ENCODE peak calls at places on chromosomes 16 and 17, in five cellular contexts. Z is tibial nerve, X is left ventricle myocardium inferior, M is stomach, J is cardiac muscle cell. C is an unnamed sample. For H3K27me3, the result is how much of the 10 kb centered on the place peaks cover.

GRCh38 chr17:72125226-72125651 is 4.4 kb downstream of the SOX9 start:
- DNase-seq in X (no peak), M (no peak), J (peak), Z (no peak), C (no peak)

GRCh38 chr16:56115817-56116576 is 75.3 kb upstream of the GNAO1 start:
- DNase-seq in M (no peak), Z (no peak), X (no peak), J (no peak), C (no peak)

GRCh38 chr16:10097273-10097672 is 85.0 kb downstream of the GRIN2A start:
- DNase-seq in J (no peak), M (no peak), Z (no peak), X (no peak), C (no peak)

GRCh38 chr16:81850197-81850944 is 71.3 kb downstream of the PLCG2 start:
- DNase-seq in Z (no peak), X (no peak), J (no peak), M (no peak), C (no peak)

GRCh38 chr16:12262454-12263180 is 286.1 kb downstream of the SNX29 start:
- DNase-seq in J (no peak), X (no peak), M (peak), Z (no peak), C (no peak)

GRCh38 chr16:14148569-14148968 is 77.5 kb downstream of the MRTFB start:
- DNase-seq in Z (no peak), X (no peak), M (no peak), J (no peak), C (no peak)

GRCh38 chr16:84819644-84820304 is at the start of gene CRISPLD2:
- DNase-seq in X (peak), J (peak), Z (peak), M (peak), C (peak)

GRCh38 chr16:86710602-86710950 is 132.2 kb downstream of the FOXL1 start:
- DNase-seq in X (no peak), M (no peak), Z (no peak), J (no peak), C (no peak)

GRCh38 chr17:76204277-76204676 is 36.0 kb downstream of the RNF157 start:
- DNase-seq in J (no peak), Z (no peak), X (no peak), M (no peak), C (no peak)

GRCh38 chr17:27461192-27461859 is 5.1 kb downstream of the KSR1 start:
- DNase-seq in M (no peak), J (peak), Z (no peak), X (no peak), C (no peak)

GRCh38 chr17:48550313-48551205 is 5.7 kb upstream of the HOXB2 start:
- DNase-seq in M (no peak), Z (no peak), X (no peak), J (no peak), C (no peak)

GRCh38 chr17:61398721-61399130 is 917 bp upstream of the TBX2 start:
- DNase-seq in Z (no peak), J (no peak), X (no peak), M (no peak), C (no peak)

GRCh38 chr17:55086635-55087058 is 118.1 kb downstream of the STXBP4 start:
- DNase-seq in Z (no peak), M (no peak), J (no peak), X (no peak), C (no peak)

GRCh38 chr17:29451338-29451737 is 61.2 kb downstream of the TAOK1 start:
- DNase-seq in M (no peak), Z (no peak), J (no peak), X (no peak), C (no peak)

GRCh38 chr17:49528966-49529365 is 33.9 kb downstream of the NGFR start:
- DNase-seq in M (no peak), J (no peak), Z (no peak), X (no peak), C (no peak)

GRCh38 chr16:6446370-6446769 is 886.3 kb upstream of the RBFOX1 start:
- DNase-seq in X (no peak), J (no peak), Z (no peak), M (no peak), C (no peak)

GRCh38 chr17:7716901-7717755 is at the start of gene DNAH2:
- DNase-seq in X (peak), Z (peak), J (peak), M (peak), C (peak)

GRCh38 chr17:4901648-4902344 is 1.1 kb downstream of the CHRNE start:
- DNase-seq in J (no peak), M (no peak), X (peak), Z (peak), C (no peak)

GRCh38 chr16:89345663-89346150 is 128.2 kb downstream of the ZNF778 start:
- DNase-seq in J (no peak), X (no peak), M (peak), Z (no peak), C (no peak)

GRCh38 chr16:84732674-84733352 is 33.0 kb downstream of the USP10 start:
- DNase-seq in X (no peak), Z (no peak), M (no peak), J (no peak), C (no peak)

GRCh38 chr17:53749178-53749577 is 73.5 kb upstream of the KIF2B start:
- DNase-seq in M (no peak), X (no peak), Z (no peak), J (peak), C (no peak)

GRCh38 chr17:28968269-28968913 is 17.1 kb upstream of the PHF12 start:
- DNase-seq in M (no peak), X (no peak), Z (no peak), J (peak), C (no peak)

GRCh38 chr16:86931410-86931941 is 353.1 kb downstream of the FOXL1 start:
- DNase-seq in X (peak), J (peak), M (no peak), Z (peak), C (no peak)

GRCh38 chr17:50689956-50690886 is 17.5 kb downstream of the ANKRD40 start:
- DNase-seq in Z (no peak), X (no peak), M (no peak), J (no peak), C (no peak)

GRCh38 chr16:81554993-81555392 is 110.4 kb downstream of the CMIP start:
- DNase-seq in X (no peak), M (no peak), J (no peak), Z (no peak), C (no peak)

GRCh38 chr16:630815-631405 is at the start of gene WFIKKN1:
- DNase-seq in J (peak), Z (no peak), M (peak), X (no peak), C (no peak)

GRCh38 chr16:65833171-65833871 is 533.2 kb upstream of the CDH5 start:
- DNase-seq in M (no peak), J (no peak), X (no peak), Z (peak), C (peak)

GRCh38 chr16:10883004-10883403 is 6.0 kb downstream of the CIITA start:
- DNase-seq in X (no peak), J (no peak), Z (no peak), M (peak), C (no peak)

GRCh38 chr17:42830971-42831370 is 2.2 kb upstream of the PSME3 start:
- DNase-seq in M (no peak), X (no peak), Z (no peak), J (no peak), C (no peak)

GRCh38 chr17:48121921-48122650 is 14.5 kb downstream of the SNX11 start:
- DNase-seq in M (no peak), Z (no peak), J (no peak), X (no peak), C (no peak)

GRCh38 chr17:72440961-72441360 is 320.1 kb downstream of the SOX9 start:
- DNase-seq in Z (no peak), J (no peak), X (no peak), M (no peak), C (no peak)

GRCh38 chr16:85800321-85800669 is 800 bp downstream of the COX4I1 start:
- DNase-seq in J (peak), X (no peak), M (no peak), Z (no peak), C (no peak)

GRCh38 chr17:80845121-80845862 is 146.3 kb upstream of the CHMP6 start:
- DNase-seq in M (no peak), Z (no peak), J (no peak), X (no peak), C (no peak)

GRCh38 chr16:4677390-4677789 is 16.0 kb upstream of the NUDT16L1 start:
- DNase-seq in Z (no peak), M (no peak), X (peak), J (no peak), C (no peak)

GRCh38 chr16:4323845-4324478 is 8.1 kb downstream of the GLIS2 start:
- DNase-seq in X (peak), Z (peak), J (peak), M (peak), C (peak)

GRCh38 chr17:4786516-4786915 is 352 bp upstream of the VMO1 start:
- DNase-seq in Z (no peak), X (no peak), J (no peak), M (no peak), C (no peak)

GRCh38 chr17:35315283-35315682 is 58.1 kb downstream of the SLFN11 start:
- DNase-seq in M (no peak), J (no peak), X (no peak), Z (peak), C (no peak)

GRCh38 chr17:9875441-9875840 is 29.6 kb downstream of the RCVRN start:
- DNase-seq in Z (no peak), M (no peak), X (no peak), J (no peak), C (peak)

GRCh38 chr16:48860341-48860740 is 250.4 kb upstream of the N4BP1 start:
- DNase-seq in J (no peak), Z (no peak), X (no peak), M (no peak), C (no peak)

GRCh38 chr16:48865511-48865910 is 255.5 kb upstream of the N4BP1 start:
- DNase-seq in J (no peak), X (no peak), Z (no peak), M (no peak), C (no peak)

GRCh38 chr16:48864055-48864454 is 254.1 kb upstream of the N4BP1 start:
- DNase-seq in J (no peak), M (no peak), X (no peak), Z (no peak), C (no peak)

DNA sequence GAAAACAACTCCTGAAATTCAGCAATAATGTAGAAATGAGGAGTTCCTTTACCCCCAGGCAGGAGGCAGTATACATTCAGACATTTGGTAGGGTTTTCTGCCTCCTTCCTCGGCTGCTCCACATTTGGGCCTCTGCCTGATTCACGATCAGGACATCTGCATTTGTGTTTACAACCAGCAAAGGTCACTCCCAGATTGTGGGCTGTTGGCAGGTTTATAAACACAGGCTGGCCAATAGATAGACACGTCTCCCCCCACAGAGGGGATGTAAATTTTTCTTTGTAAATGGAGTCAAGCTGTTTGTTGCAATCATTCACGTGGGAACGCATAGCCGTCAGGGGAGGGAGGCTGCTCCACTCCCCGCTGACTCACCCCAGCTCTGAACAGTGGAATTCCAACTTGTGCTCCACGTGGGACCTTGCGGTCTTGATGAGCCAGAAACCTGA is 252.1 kb upstream of the N4BP1 start:
- DNase-seq in M (no peak), Z (no peak), J (no peak), X (no peak), C (peak)
- TF ChIP-seq CTCF in M (no peak), Z (no peak), J (no peak), X (no peak), C (peak)

DNA sequence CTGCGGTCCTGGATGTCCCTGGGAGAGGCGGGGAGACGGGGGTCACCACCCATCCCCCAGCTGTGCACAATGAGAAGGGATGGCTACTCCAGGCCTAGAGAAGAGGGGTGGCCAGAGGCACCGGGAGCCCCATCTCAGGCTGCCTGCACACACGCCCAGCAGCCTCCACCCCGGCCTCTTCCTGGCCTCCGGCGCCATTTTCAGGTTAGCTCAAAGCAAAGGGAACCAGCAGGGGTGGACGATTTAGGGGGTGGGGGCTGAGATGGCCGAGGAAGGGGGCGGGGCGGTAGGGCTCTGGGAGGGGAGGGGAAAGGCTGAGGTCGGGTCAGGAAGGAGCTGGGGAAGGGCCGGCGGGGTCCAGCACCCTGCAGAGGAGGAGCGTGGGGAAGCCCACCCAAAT is 42.8 kb downstream of the SRCIN1 start:
- DNase-seq in X (no peak), M (no peak), J (no peak), Z (no peak), C (no peak)
- H3K27me3 ChIP-seq in X (half or more), M (under half), J (half or more), Z (under half), C (under half)

DNA sequence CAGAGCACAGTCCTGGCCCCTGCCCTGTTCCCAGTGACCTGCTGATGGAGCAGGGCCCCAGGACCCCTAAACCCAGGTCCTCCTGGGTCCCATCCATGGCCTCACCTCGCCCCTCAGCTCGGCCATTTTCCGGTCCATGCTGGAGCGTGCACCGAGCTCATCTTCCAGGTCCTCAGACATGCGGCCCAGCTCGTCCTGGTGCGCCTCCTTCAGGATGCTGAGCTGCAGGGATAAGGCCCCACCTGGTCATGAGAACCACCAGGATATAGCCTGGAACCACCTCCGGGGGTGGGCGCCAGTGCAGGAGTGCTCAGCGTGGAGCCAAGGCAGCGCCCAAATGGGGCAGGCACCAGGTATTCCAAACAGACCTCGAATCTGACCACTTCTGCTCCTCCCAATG is 17.9 kb downstream of the CCDC102A start:
- DNase-seq in X (no peak), J (no peak), Z (no peak), M (no peak), C (no peak)
- TF ChIP-seq CTCF in X (no peak), J (no peak), Z (no peak), M (no peak), C (no peak)

DNA sequence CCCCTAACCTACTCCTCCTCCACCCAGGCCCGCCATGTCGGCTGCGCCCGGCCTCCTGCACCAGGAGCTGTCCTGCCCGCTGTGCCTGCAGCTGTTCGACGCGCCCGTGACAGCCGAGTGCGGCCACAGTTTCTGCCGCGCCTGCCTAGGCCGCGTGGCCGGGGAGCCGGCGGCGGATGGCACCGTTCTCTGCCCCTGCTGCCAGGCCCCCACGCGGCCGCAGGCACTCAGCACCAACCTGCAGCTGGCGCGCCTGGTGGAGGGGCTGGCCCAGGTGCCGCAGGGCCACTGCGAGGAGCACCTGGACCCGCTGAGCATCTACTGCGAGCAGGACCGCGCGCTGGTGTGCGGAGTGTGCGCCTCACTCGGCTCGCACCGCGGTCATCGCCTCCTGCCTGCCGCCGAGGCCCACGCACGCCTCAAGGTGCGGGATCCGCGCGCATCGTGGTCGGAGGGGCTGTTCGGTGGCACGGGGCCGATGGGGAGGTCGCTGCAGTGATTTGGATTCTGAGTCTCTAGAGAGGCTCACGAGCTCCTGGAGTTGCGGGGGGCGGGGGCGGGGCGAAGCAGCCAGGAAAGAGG is 877 bp downstream of the TRIM72 start:
- DNase-seq in X (no peak), J (no peak), M (no peak), Z (no peak), C (no peak)
- H3K27me3 ChIP-seq in X (half or more), J (half or more), M (under half), Z (under half), C (under half)

DNA sequence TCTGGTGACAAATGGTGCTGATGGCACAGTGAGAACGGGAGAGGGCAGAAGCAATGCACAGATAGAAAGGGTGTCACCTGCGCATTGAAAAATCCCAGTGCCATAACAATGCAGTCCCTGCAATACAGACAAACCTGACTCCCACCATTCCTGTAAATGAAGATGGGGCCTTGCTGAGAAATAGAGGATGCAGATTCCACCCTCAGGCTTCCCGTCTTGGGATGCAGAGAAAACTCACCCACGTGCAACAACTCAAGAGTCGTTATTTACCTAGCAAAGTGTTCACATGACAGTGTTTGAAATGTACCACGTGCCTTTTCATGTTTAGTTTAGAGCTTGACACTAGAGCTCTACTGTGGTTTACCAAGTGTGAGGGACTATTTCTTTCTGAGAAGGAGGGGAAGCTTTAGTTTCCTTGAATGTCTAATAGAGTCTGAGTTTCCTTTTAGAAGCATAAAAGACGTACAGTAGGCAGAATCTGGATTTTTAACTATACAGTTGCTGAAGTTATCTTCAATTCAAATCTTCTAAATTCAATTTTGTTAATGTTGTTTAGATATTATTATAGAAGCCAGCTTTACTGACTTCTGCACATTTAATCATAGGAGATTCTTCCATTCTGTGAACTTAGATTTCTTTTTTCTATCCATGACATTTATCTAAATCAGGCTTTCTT is 35.6 kb downstream of the WWOX start:
- DNase-seq in M (no peak), X (no peak), J (no peak), Z (no peak), C (no peak)
- TF ChIP-seq CTCF in M (no peak), X (no peak), J (no peak), Z (no peak), C (no peak)

GRCh38 chr17:79533116-79533515 is 77.7 kb downstream of the RBFOX3 start:
- DNase-seq in J (no peak), X (no peak), Z (no peak), M (no peak), C (no peak)

GRCh38 chr17:79534851-79535727 is 75.8 kb downstream of the RBFOX3 start:
- DNase-seq in J (no peak), M (no peak), X (no peak), Z (no peak), C (no peak)

GRCh38 chr17:79535728-79536025 is 75.2 kb downstream of the RBFOX3 start:
- DNase-seq in X (no peak), Z (no peak), M (no peak), J (no peak), C (no peak)

GRCh38 chr17:79532107-79532790 is 78.6 kb downstream of the RBFOX3 start:
- DNase-seq in X (no peak), Z (no peak), J (no peak), M (no peak), C (no peak)

GRCh38 chr17:79534111-79534510 is 76.7 kb downstream of the RBFOX3 start:
- DNase-seq in M (no peak), X (no peak), J (no peak), Z (no peak), C (no peak)
- H3K27me3 ChIP-seq in M (under half), X (half or more), J (under half), Z (under half), C (under half)

DNA sequence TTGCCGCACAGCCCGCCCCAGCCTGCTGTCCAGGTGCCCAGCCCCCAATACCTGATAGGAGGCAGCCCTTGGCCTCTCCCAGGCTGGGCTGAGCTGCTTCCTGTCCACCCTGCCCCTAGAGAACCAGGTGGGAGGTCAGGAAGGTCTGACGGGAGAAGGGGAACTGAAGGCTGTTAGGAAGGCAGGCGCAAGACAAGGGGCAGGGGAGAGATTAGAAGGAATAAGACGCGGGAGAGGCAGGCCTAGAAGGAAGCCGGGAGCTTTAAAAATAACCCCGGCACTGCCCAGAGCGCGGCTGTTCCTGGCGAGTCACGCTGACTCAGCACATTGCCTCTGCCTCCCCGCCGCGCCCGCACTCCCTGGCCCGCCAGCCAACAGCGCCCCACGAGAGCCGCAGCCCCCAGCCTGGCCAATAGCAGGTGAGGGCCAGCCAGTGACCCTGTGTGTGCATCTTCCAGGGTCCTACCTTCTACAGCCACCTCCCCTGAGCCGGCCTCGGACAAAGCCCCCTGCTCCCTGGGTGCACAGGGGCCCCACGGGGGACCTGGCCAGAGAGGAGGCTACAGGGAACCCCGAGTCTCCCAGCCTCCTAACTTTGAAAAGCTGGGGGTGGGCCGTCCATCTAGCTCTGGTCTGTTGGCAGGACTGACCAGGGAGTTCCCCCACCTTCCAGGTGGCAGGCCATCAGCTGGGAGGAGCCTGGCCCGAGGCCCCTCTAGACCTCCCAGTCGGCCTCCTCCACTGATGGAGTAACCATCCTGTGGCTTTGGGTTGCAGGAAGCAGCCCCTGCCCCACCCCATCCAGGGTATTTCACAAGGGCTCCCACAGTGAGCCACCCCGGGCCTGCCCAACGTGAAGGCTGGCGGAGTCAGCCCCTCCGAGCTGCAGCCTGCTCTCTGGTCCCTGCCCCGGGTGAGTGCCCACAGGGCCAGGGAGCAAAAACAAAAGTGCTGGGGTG is 4.0 kb downstream of the MAFG start:
- DNase-seq in X (peak), M (peak), J (peak), Z (peak), C (no peak)
- TF ChIP-seq CTCF in X (no peak), M (no peak), J (no peak), Z (no peak), C (no peak)